ENCODE peak calls at places on chromosomes 3 and 15, in ten cellular contexts. F is midbrain; K is NCI-H345; N is activated gamma-delta T cell; Q is SHP77; D is WERI-Rb-1; P is activated naive CD4-positive, alpha-beta T cell treated with anti-CD3 and anti-CD28 coated beads for 36 hours; C is H9; T is A549; Z is effector CD4-positive, alpha-beta T cell. W is an unnamed sample.

GRCh38 chr3:71469131-71469430 is 114.4 kb downstream of the FOXP1 start:
- DNase-seq in F (no peak), K (no peak), N (no peak), Q (no peak), D (no peak), P (no peak), C (no peak), T (peak; percentile 19), Z (no peak), W (no peak)

GRCh38 chr15:51681303-51681963 is at the start of gene SCG3:
- DNase-seq in F (peak; percentile 86), K (peak; percentile 87), N (peak; percentile 10), Q (peak; percentile 81), D (peak; percentile 93), P (peak; percentile 86), C (peak; percentile 99), T (peak; percentile 74), Z (peak; percentile 37), W (peak; percentile 75)

GRCh38 chr3:27758083-27758482 is 36.0 kb upstream of the EOMES start:
- DNase-seq in F (no peak), K (no peak), N (no peak), Q (no peak), D (no peak), P (peak; percentile 35), C (no peak), T (peak; percentile 62), Z (no peak), W (no peak)

GRCh38 chr3:108677811-108678210 is 79.4 kb downstream of the RETNLB start:
- DNase-seq in F (no peak), K (no peak), N (no peak), Q (no peak), D (no peak), P (no peak), C (no peak), T (no peak), Z (no peak), W (peak; percentile 3)

GRCh38 chr3:40339871-40340270 is 30.4 kb downstream of the EIF1B start:
- DNase-seq in F (no peak), K (no peak), N (no peak), Q (no peak), D (no peak), P (no peak), C (no peak), T (no peak), Z (no peak), W (no peak)

GRCh38 chr3:13124631-13125030 is 51.4 kb upstream of the IQSEC1 start:
- DNase-seq in F (no peak), K (no peak), N (no peak), Q (no peak), D (no peak), P (no peak), C (no peak), T (no peak), Z (no peak), W (no peak)

GRCh38 chr3:181844227-181844626 is 132.5 kb downstream of the SOX2 start:
- DNase-seq in F (no peak), K (peak; percentile 10), N (no peak), Q (no peak), D (no peak), P (no peak), C (no peak), T (no peak), Z (no peak), W (no peak)

GRCh38 chr15:29113336-29114276 is 156.0 kb downstream of the NSMCE3 start:
- DNase-seq in F (no peak), K (no peak), N (no peak), Q (no peak), D (no peak), P (no peak), C (no peak), T (no peak), Z (no peak), W (no peak)

GRCh38 chr3:82736696-82737277 is 975.3 kb upstream of the GBE1 start:
- DNase-seq in F (no peak), K (no peak), N (no peak), Q (no peak), D (no peak), P (no peak), C (peak; percentile 25), T (no peak), Z (no peak), W (no peak)

GRCh38 chr3:179473565-179473964 is 22.3 kb upstream of the GNB4 start:
- DNase-seq in F (no peak), K (no peak), N (no peak), Q (no peak), D (no peak), P (no peak), C (no peak), T (no peak), Z (no peak), W (no peak)

GRCh38 chr3:58559586-58559985 is 17.6 kb downstream of the FAM107A start:
- DNase-seq in F (no peak), K (no peak), N (no peak), Q (no peak), D (no peak), P (no peak), C (peak; percentile 15), T (no peak), Z (no peak), W (no peak)

GRCh38 chr3:88810455-88810854 is 297.0 kb upstream of the EPHA3 start:
- DNase-seq in F (no peak), K (no peak), N (no peak), Q (no peak), D (no peak), P (no peak), C (no peak), T (no peak), Z (no peak), W (no peak)

GRCh38 chr3:100754563-100755334 is 45.5 kb downstream of the TFG start:
- DNase-seq in F (no peak), K (no peak), N (no peak), Q (no peak), D (no peak), P (no peak), C (no peak), T (no peak), Z (no peak), W (no peak)

GRCh38 chr3:124584552-124585391 is 145.5 kb upstream of the UMPS start:
- DNase-seq in F (peak; percentile 60), K (no peak), N (no peak), Q (no peak), D (peak; percentile 69), P (peak; percentile 55), C (peak; percentile 90), T (peak; percentile 69), Z (peak; percentile 10), W (no peak)

GRCh38 chr3:30666564-30667249 is 60.3 kb downstream of the TGFBR2 start:
- DNase-seq in F (no peak), K (no peak), N (no peak), Q (no peak), D (no peak), P (no peak), C (no peak), T (no peak), Z (no peak), W (no peak)

GRCh38 chr3:107545680-107546120 is 22.9 kb downstream of the BBX start:
- DNase-seq in F (no peak), K (no peak), N (no peak), Q (no peak), D (no peak), P (no peak), C (no peak), T (no peak), Z (no peak), W (no peak)

GRCh38 chr3:33831053-33831452 is 32.6 kb downstream of the PDCD6IP start:
- DNase-seq in F (no peak), K (no peak), N (no peak), Q (no peak), D (no peak), P (no peak), C (no peak), T (no peak), Z (no peak), W (no peak)

GRCh38 chr3:12879191-12879815 is 37.9 kb upstream of the RPL32 start:
- DNase-seq in F (peak; percentile 75), K (no peak), N (no peak), Q (no peak), D (no peak), P (no peak), C (no peak), T (no peak), Z (no peak), W (no peak)

GRCh38 chr3:150149651-150150051 is 179.0 kb upstream of the PFN2 start:
- DNase-seq in F (no peak), K (peak; percentile 63), N (no peak), Q (no peak), D (no peak), P (no peak), C (no peak), T (no peak), Z (no peak), W (peak; percentile 85)

GRCh38 chr15:68790910-68791309 is 29.8 kb downstream of the ANP32A start:
- DNase-seq in F (no peak), K (no peak), N (no peak), Q (no peak), D (no peak), P (no peak), C (no peak), T (no peak), Z (no peak), W (no peak)

GRCh38 chr3:184874709-184875644 is 63.0 kb downstream of the VPS8 start:
- DNase-seq in F (peak; percentile 9), K (peak; percentile 5), N (no peak), Q (no peak), D (peak; percentile 44), P (peak; percentile 31), C (no peak), T (peak; percentile 14), Z (no peak), W (no peak)

GRCh38 chr15:70062321-70062956 is 35.3 kb downstream of the TLE3 start:
- DNase-seq in F (peak; percentile 87), K (peak; percentile 94), N (no peak), Q (peak; percentile 90), D (peak; percentile 74), P (no peak), C (no peak), T (no peak), Z (no peak), W (peak; percentile 55)

GRCh38 chr15:42151736-42152135 is 4.7 kb downstream of the PLA2G4F start:
- DNase-seq in F (no peak), K (no peak), N (no peak), Q (no peak), D (no peak), P (no peak), C (no peak), T (no peak), Z (no peak), W (no peak)

GRCh38 chr15:84570164-84570692 is 30.6 kb upstream of the ZSCAN2 start:
- DNase-seq in F (no peak), K (no peak), N (peak; percentile 31), Q (no peak), D (peak; percentile 32), P (peak; percentile 61), C (no peak), T (peak; percentile 48), Z (peak; percentile 14), W (no peak)

GRCh38 chr15:48682949-48683651 is 37.6 kb upstream of the FBN1 start:
- DNase-seq in F (no peak), K (no peak), N (no peak), Q (no peak), D (peak; percentile 8), P (no peak), C (no peak), T (peak; percentile 29), Z (no peak), W (no peak)

W was measured in NCI-H510A.